ENCODE peak calls at places on chromosome 21, in ten cellular contexts. C is transverse colon, A is H4, P is endothelial cell, M is Ammon's horn, I is kidney glomerular epithelial cell, W is ELR, O is hepatic stellate cell, T is AG04450, U is C1 segment of cervical spinal cord. X is an unnamed sample.

GRCh38 chr21:26070822-26071425 is 99.6 kb downstream of the APP start:
- DNase-seq in U (no peak), A (no peak), O (peak), W (peak), P (no peak), I (peak), C (peak), M (no peak), T (no peak), X (peak)

GRCh38 chr21:42980959-42981523 is 6.7 kb downstream of the PKNOX1 start:
- DNase-seq in A (no peak), U (no peak), W (no peak), I (no peak), O (no peak), C (no peak), M (no peak), P (no peak), T (no peak), X (peak)

GRCh38 chr21:29775462-29775861 is 164.3 kb downstream of the GRIK1 start:
- DNase-seq in C (no peak), A (no peak), M (no peak), O (no peak), I (no peak), P (peak), T (no peak), U (no peak), W (no peak), X (no peak)

GRCh38 chr21:42391297-42391696 is 4.6 kb downstream of the TMPRSS3 start:
- DNase-seq in I (no peak), C (no peak), O (no peak), U (no peak), T (no peak), A (no peak), P (no peak), W (no peak), M (no peak), X (no peak)

GRCh38 chr21:25967566-25968438 is 202.8 kb downstream of the APP start:
- DNase-seq in U (no peak), W (peak), I (no peak), C (no peak), O (no peak), T (no peak), P (no peak), A (no peak), M (peak), X (no peak)

GRCh38 chr21:45393833-45394638 is 10.9 kb upstream of the COL18A1 start:
- DNase-seq in P (no peak), C (no peak), O (no peak), W (no peak), A (no peak), M (no peak), T (no peak), I (no peak), U (no peak), X (no peak)

GRCh38 chr21:35206141-35207125 is 157.3 kb upstream of the RUNX1 start:
- DNase-seq in P (no peak), I (no peak), A (no peak), C (peak), O (no peak), U (no peak), T (no peak), W (no peak), M (peak), X (no peak)

GRCh38 chr21:37914211-37914900 is 1.9 kb downstream of the KCNJ6 start:
- DNase-seq in A (no peak), T (no peak), P (peak), C (no peak), U (no peak), O (peak), W (peak), M (peak), I (peak), X (peak)

GRCh38 chr21:45859041-45859761 is 122.4 kb upstream of the COL6A1 start:
- DNase-seq in I (no peak), A (no peak), T (no peak), P (no peak), C (no peak), W (no peak), U (no peak), M (no peak), O (no peak), X (no peak)

GRCh38 chr21:32806810-32807386 is 35.3 kb upstream of the PAXBP1 start:
- DNase-seq in M (no peak), P (no peak), U (no peak), T (no peak), O (no peak), A (no peak), C (no peak), W (no peak), I (no peak), X (no peak)

GRCh38 chr21:39441502-39442475 is 3.8 kb downstream of the LCA5L start:
- DNase-seq in M (peak), W (peak), T (no peak), C (no peak), P (peak), I (peak), A (peak), U (no peak), O (peak), X (peak)

GRCh38 chr21:25561668-25562641 is 45.3 kb downstream of the MRPL39 start:
- DNase-seq in T (peak), W (peak), U (no peak), P (peak), I (peak), M (peak), O (peak), C (peak), A (peak), X (no peak)

GRCh38 chr21:26116456-26117011 is 54.0 kb downstream of the APP start:
- DNase-seq in A (peak), T (no peak), W (no peak), P (no peak), C (no peak), U (no peak), O (no peak), I (no peak), M (no peak), X (peak)

GRCh38 chr21:19523066-19523465 is 1119.5 kb upstream of the TMPRSS15 start:
- DNase-seq in C (no peak), U (no peak), I (no peak), W (no peak), O (no peak), M (no peak), T (no peak), P (no peak), A (no peak), X (no peak)

GRCh38 chr21:26513212-26513611 is 59.9 kb downstream of the CYYR1 start:
- DNase-seq in T (no peak), U (no peak), M (no peak), W (peak), A (peak), C (no peak), P (no peak), I (no peak), O (no peak), X (no peak)

GRCh38 chr21:34020005-34020847 is 53.2 kb upstream of the MRPS6 start:
- DNase-seq in W (no peak), P (no peak), I (no peak), O (no peak), U (no peak), C (no peak), T (no peak), M (peak), A (no peak), X (peak)

GRCh38 chr21:44365251-44365966 is 12.0 kb downstream of the TRPM2 start:
- DNase-seq in W (no peak), I (no peak), O (no peak), M (no peak), T (no peak), A (no peak), C (no peak), U (no peak), P (no peak), X (no peak)

GRCh38 chr21:36960676-36961284 is 5.7 kb downstream of the HLCS start:
- DNase-seq in U (no peak), M (no peak), O (no peak), I (no peak), W (no peak), C (no peak), A (no peak), T (no peak), P (no peak), X (no peak)

GRCh38 chr21:28487455-28488070 is 505.1 kb downstream of the LTN1 start:
- DNase-seq in A (no peak), W (no peak), P (no peak), O (no peak), T (no peak), I (no peak), U (no peak), C (no peak), M (no peak), X (no peak)

GRCh38 chr21:33080376-33080775 is 10.4 kb downstream of the OLIG1 start:
- DNase-seq in P (no peak), I (no peak), M (no peak), C (no peak), U (no peak), O (no peak), T (no peak), A (no peak), W (no peak), X (no peak)

GRCh38 chr21:41833138-41834115 is 45.7 kb downstream of the PRDM15 start:
- DNase-seq in P (no peak), U (no peak), T (no peak), I (no peak), A (no peak), O (no peak), W (no peak), M (no peak), C (peak), X (no peak)

GRCh38 chr21:35840197-35840799 is 220.0 kb downstream of the SETD4 start:
- DNase-seq in A (peak), P (peak), C (peak), O (peak), U (no peak), I (peak), W (peak), T (peak), M (peak), X (peak)

GRCh38 chr21:44724926-44725325 is 13.6 kb upstream of the TSPEAR start:
- DNase-seq in C (no peak), W (no peak), U (no peak), M (no peak), P (no peak), A (no peak), I (no peak), T (no peak), O (no peak), X (no peak)

GRCh38 chr21:42363331-42363730 is 3.0 kb downstream of the TFF1 start:
- DNase-seq in O (no peak), W (no peak), P (no peak), T (no peak), M (no peak), C (no peak), A (no peak), I (no peak), U (no peak), X (no peak)

GRCh38 chr21:39581414-39581813 is 31.3 kb upstream of the B3GALT5 start:
- DNase-seq in P (no peak), C (no peak), I (no peak), W (no peak), O (no peak), M (no peak), T (no peak), U (no peak), A (no peak), X (no peak)

GRCh38 chr21:19981938-19982337 is 1016.3 kb upstream of the NCAM2 start:
- DNase-seq in I (no peak), C (no peak), M (no peak), A (no peak), O (no peak), T (no peak), U (no peak), W (no peak), P (no peak), X (no peak)

GRCh38 chr21:35428041-35428400 is 378.9 kb upstream of the RUNX1 start:
- DNase-seq in O (no peak), I (no peak), A (no peak), M (no peak), P (no peak), T (no peak), C (no peak), U (no peak), W (no peak), X (no peak)

GRCh38 chr21:44780767-44781459 is 20.7 kb downstream of the UBE2G2 start:
- DNase-seq in U (no peak), O (no peak), P (no peak), W (no peak), T (no peak), C (no peak), M (no peak), A (no peak), I (no peak), X (no peak)

GRCh38 chr21:39805983-39806382 is 61.0 kb downstream of the IGSF5 start:
- DNase-seq in M (no peak), C (no peak), O (no peak), A (no peak), I (no peak), P (no peak), U (no peak), W (no peak), T (no peak), X (no peak)

GRCh38 chr21:22892757-22893156 is 1894.5 kb downstream of the NCAM2 start:
- DNase-seq in C (no peak), M (no peak), W (no peak), P (no peak), U (no peak), O (no peak), T (no peak), I (no peak), A (no peak), X (no peak)